ENCODE peak calls at places on chromosome 12, in seven cellular contexts. R is AG09309, V is NCI-H345, X is tibial artery, T is neural crest cell, K is Karpas-422, B is AG08395. I is an unnamed sample.

GRCh38 chr12:51855586-51856428 is 7.3 kb upstream of the FIGNL2 start:
- DNase-seq in V (no peak), K (no peak), T (peak; percentile 56), R (no peak), X (no peak), B (peak; percentile 87), I (peak; percentile 71)

GRCh38 chr12:5582541-5582940 is 150.6 kb downstream of the NTF3 start:
- DNase-seq in X (no peak), B (no peak), R (no peak), T (no peak), V (no peak), K (no peak), I (no peak)

GRCh38 chr12:66600805-66601392 is 78.0 kb downstream of the GRIP1 start:
- DNase-seq in V (peak; percentile 86), X (no peak), R (no peak), B (no peak), T (no peak), K (no peak), I (no peak)

GRCh38 chr12:68617160-68617926 is 6.6 kb downstream of the RAP1B start:
- DNase-seq in T (no peak), B (peak; percentile 26), X (no peak), V (no peak), K (peak; percentile 23), R (peak; percentile 44), I (no peak)

GRCh38 chr12:69688496-69689427 is 10.3 kb downstream of the BEST3 start:
- DNase-seq in K (peak; percentile 43), X (peak; percentile 52), B (peak; percentile 95), V (no peak), R (peak; percentile 77), T (peak; percentile 8), I (peak; percentile 86)

GRCh38 chr12:90585640-90586304 is 369.2 kb downstream of the CCER1 start:
- DNase-seq in K (no peak), T (no peak), B (no peak), X (no peak), R (no peak), V (no peak), I (no peak)

GRCh38 chr12:56260921-56261320 is 2.7 kb upstream of the ANKRD52 start:
- DNase-seq in X (no peak), B (no peak), K (no peak), V (no peak), R (no peak), T (no peak), I (no peak)

GRCh38 chr12:53056901-53057300 is 7.0 kb downstream of the TNS2 start:
- DNase-seq in T (no peak), V (no peak), B (no peak), X (no peak), K (no peak), R (no peak), I (no peak)

GRCh38 chr12:132053338-132054330 is 90.5 kb downstream of the DDX51 start:
- DNase-seq in T (no peak), K (no peak), R (no peak), V (no peak), X (no peak), B (no peak), I (no peak)

GRCh38 chr12:27779416-27779815 is 617 bp upstream of the KLHL42 start:
- DNase-seq in R (no peak), T (no peak), V (peak; percentile 25), B (peak; percentile 20), X (peak; percentile 31), K (peak; percentile 76), I (no peak)

GRCh38 chr12:39852346-39852745 is 232.7 kb upstream of the ABCD2 start:
- DNase-seq in R (no peak), T (no peak), V (no peak), X (no peak), B (no peak), K (no peak), I (peak; percentile 60)

GRCh38 chr12:104177663-104178501 is 37.7 kb upstream of the TXNRD1 start:
- DNase-seq in T (no peak), X (peak; percentile 93), R (peak; percentile 99), B (peak; percentile 94), V (no peak), K (no peak), I (peak; percentile 61)

GRCh38 chr12:15996254-15996653 is 85.1 kb downstream of the DERA start:
- DNase-seq in R (no peak), X (no peak), B (peak; percentile 52), V (peak; percentile 12), K (peak; percentile 45), T (no peak), I (peak; percentile 31)

GRCh38 chr12:49777800-49778748 is 36.7 kb downstream of the TMBIM6 start:
- DNase-seq in B (peak; percentile 62), K (peak; percentile 85), R (no peak), X (no peak), T (peak; percentile 57), V (peak; percentile 1), I (peak; percentile 36)

GRCh38 chr12:39619316-39619659 is 315 bp downstream of the ABCD2 start:
- DNase-seq in B (no peak), X (no peak), K (no peak), V (peak; percentile 80), R (no peak), T (no peak), I (no peak)

GRCh38 chr12:7806863-7807487 is 17.8 kb downstream of the NANOG start:
- DNase-seq in X (peak; percentile 71), T (peak; percentile 78), R (peak; percentile 34), B (peak; percentile 81), V (peak; percentile 13), K (peak; percentile 83), I (peak; percentile 52)

I was measured in Caki2.